ENCODE peak calls at places on chromosomes 11 and 22, in seven cellular contexts. J is astrocyte; K is CD4-positive, CD25-positive, alpha-beta regulatory T cell; E is lung; D is thoracic aorta; F is psoas muscle; Q is left lung. G is an unnamed sample.

GRCh38 chr11:106464728-106465127 is 387.3 kb downstream of the AASDHPPT start:
- DNase-seq in F (no peak), D (no peak), J (no peak), E (no peak), Q (no peak), K (no peak), G (no peak)

GRCh38 chr22:45834241-45834640 is 142.7 kb downstream of the WNT7B start:
- DNase-seq in E (no peak), J (no peak), F (no peak), D (no peak), Q (no peak), K (no peak), G (no peak)

GRCh38 chr22:30208631-30209603 is 37.6 kb downstream of the LIF start:
- DNase-seq in K (no peak), D (peak), F (peak), E (no peak), Q (peak), J (peak), G (peak)

GRCh38 chr11:20355221-20356219 is 8.0 kb upstream of the HTATIP2 start:
- DNase-seq in F (no peak), J (no peak), Q (no peak), K (no peak), E (no peak), D (no peak), G (no peak)

GRCh38 chr11:106424111-106424510 is 346.6 kb downstream of the AASDHPPT start:
- DNase-seq in F (no peak), E (no peak), K (no peak), Q (no peak), J (peak), D (no peak), G (no peak)

GRCh38 chr11:557328-558132 is 3.0 kb downstream of the LMNTD2 start:
- DNase-seq in K (no peak), E (no peak), F (no peak), D (no peak), J (no peak), Q (no peak), G (peak)

GRCh38 chr11:83881428-83881827 is 595.3 kb upstream of the CCDC90B start:
- DNase-seq in Q (no peak), K (no peak), J (no peak), F (no peak), D (no peak), E (no peak), G (no peak)

GRCh38 chr11:70551323-70552166 is 153.2 kb downstream of the CTTN start:
- DNase-seq in F (peak), Q (no peak), D (no peak), E (no peak), J (peak), K (no peak), G (peak)

GRCh38 chr11:117597083-117597482 is 199.9 kb downstream of the DSCAML1 start:
- DNase-seq in E (peak), K (no peak), F (no peak), Q (peak), D (no peak), J (peak), G (no peak)

GRCh38 chr22:23520875-23521441 is 59.1 kb downstream of the IGLL1 start:
- DNase-seq in F (peak), K (no peak), J (no peak), Q (no peak), D (no peak), E (no peak), G (peak)

GRCh38 chr11:113553235-113553634 is 78.0 kb upstream of the DRD2 start:
- DNase-seq in E (no peak), D (no peak), J (peak), K (no peak), F (no peak), Q (peak), G (no peak)

GRCh38 chr11:78851883-78852586 is 277.4 kb upstream of the NARS2 start:
- DNase-seq in E (no peak), Q (no peak), F (peak), D (no peak), K (no peak), J (no peak), G (no peak)

GRCh38 chr11:79312591-79313267 is 128.1 kb downstream of the TENM4 start:
- DNase-seq in D (no peak), E (no peak), K (no peak), J (no peak), Q (no peak), F (no peak), G (no peak)

GRCh38 chr22:41976961-41977566 is 7.8 kb downstream of the SEPTIN3 start:
- DNase-seq in K (no peak), F (no peak), J (no peak), E (no peak), D (no peak), Q (no peak), G (no peak)

GRCh38 chr11:42462558-42463310 is 849.1 kb upstream of the API5 start:
- DNase-seq in E (no peak), Q (no peak), D (no peak), K (no peak), F (no peak), J (peak), G (no peak)

GRCh38 chr11:119839504-119840133 is 110.6 kb upstream of the NECTIN1 start:
- DNase-seq in Q (no peak), J (no peak), D (no peak), K (no peak), E (no peak), F (no peak), G (no peak)

GRCh38 chr11:65476632-65477270 is 22.1 kb upstream of the MALAT1 start:
- DNase-seq in K (no peak), D (no peak), E (no peak), F (peak), Q (no peak), J (no peak), G (peak)

GRCh38 chr22:27666272-27666997 is 135.1 kb downstream of the MN1 start:
- DNase-seq in D (no peak), K (no peak), E (no peak), Q (no peak), F (no peak), J (no peak), G (no peak)

GRCh38 chr11:66228521-66228920 is 39.9 kb upstream of the RAB1B start:
- DNase-seq in D (no peak), F (no peak), E (peak), K (no peak), J (no peak), Q (no peak), G (no peak)

GRCh38 chr11:130426223-130427048 is 2.0 kb downstream of the ADAMTS8 start:
- DNase-seq in J (no peak), K (no peak), D (no peak), E (no peak), F (no peak), Q (no peak), G (peak)

GRCh38 chr11:45400594-45400993 is 114.5 kb upstream of the SYT13 start:
- DNase-seq in J (peak), Q (no peak), K (no peak), F (no peak), D (no peak), E (no peak), G (no peak)

GRCh38 chr11:71489311-71490043 is 36.5 kb downstream of the NADSYN1 start:
- DNase-seq in K (no peak), J (peak), E (no peak), F (no peak), Q (no peak), D (no peak), G (no peak)

GRCh38 chr11:86246293-86246675 is 1.7 kb downstream of the EED start:
- DNase-seq in F (no peak), E (no peak), Q (no peak), K (no peak), J (no peak), D (no peak), G (no peak)

GRCh38 chr22:46740910-46741785 is 3.1 kb upstream of the CERK start:
- DNase-seq in D (no peak), J (no peak), E (no peak), K (no peak), F (peak), Q (no peak), G (no peak)

GRCh38 chr22:36569999-36570398 is 41.0 kb upstream of the EIF3D start:
- DNase-seq in D (no peak), J (peak), Q (no peak), K (no peak), F (no peak), E (no peak), G (no peak)

GRCh38 chr22:28589102-28589501 is 90.5 kb downstream of the TTC28 start:
- DNase-seq in Q (no peak), D (no peak), J (no peak), E (no peak), F (no peak), K (no peak), G (no peak)

GRCh38 chr11:21142007-21142406 is 472.6 kb downstream of the NELL1 start:
- DNase-seq in K (no peak), J (no peak), F (no peak), Q (no peak), E (no peak), D (no peak), G (no peak)

GRCh38 chr11:120336641-120337132 is 474 bp downstream of the ARHGEF12 start:
- DNase-seq in J (no peak), E (peak), F (peak), K (no peak), D (no peak), Q (peak), G (no peak)

GRCh38 chr22:27867114-27867957 is 51.7 kb downstream of the PITPNB start:
- DNase-seq in J (peak), Q (no peak), D (no peak), E (no peak), K (no peak), F (no peak), G (no peak)

GRCh38 chr11:126197277-126197939 is 14.0 kb downstream of the RPUSD4 start:
- DNase-seq in E (no peak), J (peak), F (peak), D (no peak), K (no peak), Q (no peak), G (no peak)

GRCh38 chr22:49208768-49209252 is 618.9 kb downstream of the BRD1 start:
- DNase-seq in D (no peak), Q (peak), K (no peak), E (no peak), J (no peak), F (no peak), G (peak)

GRCh38 chr11:45301537-45302246 is 15.6 kb upstream of the SYT13 start:
- DNase-seq in D (no peak), E (no peak), J (no peak), K (no peak), Q (no peak), F (no peak), G (no peak)

GRCh38 chr11:98260983-98261382 is 759.8 kb upstream of the CNTN5 start:
- DNase-seq in Q (no peak), E (no peak), J (no peak), F (no peak), K (no peak), D (no peak), G (no peak)

GRCh38 chr22:50078761-50079160 is 6.5 kb downstream of the MLC1 start:
- DNase-seq in E (no peak), Q (no peak), F (no peak), K (no peak), D (no peak), J (no peak), G (peak)

GRCh38 chr22:37205046-37205445 is 7.2 kb downstream of the SSTR3 start:
- DNase-seq in F (peak), Q (no peak), J (no peak), K (no peak), E (no peak), D (no peak), G (peak)

GRCh38 chr11:1852885-1853284 is at the start of gene LSP1:
- DNase-seq in J (no peak), Q (peak), F (peak), D (no peak), K (peak), E (no peak), G (peak)

GRCh38 chr22:30435674-30436126 is 10.1 kb downstream of the MTFP1 start:
- DNase-seq in Q (peak), D (no peak), E (no peak), F (peak), K (peak), J (no peak), G (peak)

GRCh38 chr22:19815823-19816290 is 38.8 kb downstream of the GNB1L start:
- DNase-seq in E (no peak), F (no peak), K (no peak), J (no peak), Q (peak), D (no peak), G (peak)

GRCh38 chr22:26417406-26417805 is 11.7 kb upstream of the ASPHD2 start:
- DNase-seq in K (no peak), E (no peak), J (no peak), F (no peak), D (no peak), Q (no peak), G (no peak)

DNA sequence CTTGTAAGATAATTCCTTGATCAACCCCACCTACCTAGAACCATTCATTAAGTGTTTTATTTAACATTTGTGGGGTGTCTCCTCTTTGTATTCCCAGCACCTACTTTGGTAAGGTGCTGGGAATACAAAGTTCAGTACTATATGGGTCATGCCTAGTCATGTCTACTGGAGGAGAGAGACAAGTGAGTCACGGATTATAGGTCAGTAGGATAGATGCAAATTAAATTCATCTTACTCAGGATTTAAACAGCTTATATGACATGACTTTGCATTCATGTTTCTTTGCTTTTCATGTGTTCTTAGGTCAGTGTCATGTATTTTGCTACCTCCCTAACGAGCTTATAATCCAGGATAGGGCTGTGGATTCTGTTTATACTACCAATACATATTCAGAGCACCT is 3.4 kb upstream of the FADS1 start:
- DNase-seq in E (no peak), F (no peak), J (peak), Q (no peak), D (no peak), K (no peak), G (no peak)
- H3K27ac ChIP-seq in E (no peak), F (no peak), J (no peak), Q (no peak), D (peak), K (no peak), G (no peak)

GRCh38 chr11:36167073-36167472 is 122.2 kb downstream of the COMMD9 start:
- DNase-seq in J (no peak), F (no peak), Q (no peak), D (no peak), E (no peak), K (no peak), G (no peak)

GRCh38 chr11:36162909-36163434 is 126.3 kb downstream of the COMMD9 start:
- DNase-seq in F (no peak), Q (no peak), D (no peak), J (no peak), E (peak), K (no peak), G (no peak)

GRCh38 chr11:36165638-36166389 is 123.4 kb downstream of the COMMD9 start:
- DNase-seq in F (no peak), E (no peak), K (no peak), D (no peak), Q (no peak), J (no peak), G (no peak)

GRCh38 chr11:36164522-36165250 is 124.5 kb downstream of the COMMD9 start:
- DNase-seq in J (no peak), K (no peak), Q (no peak), F (no peak), E (no peak), D (no peak), G (no peak)

GRCh38 chr11:36167729-36168128 is 121.5 kb downstream of the COMMD9 start:
- DNase-seq in J (no peak), D (no peak), E (peak), F (no peak), Q (no peak), K (no peak), G (no peak)
- H3K27ac ChIP-seq in J (no peak), D (no peak), E (no peak), F (no peak), Q (no peak), K (no peak), G (no peak)

GRCh38 chr11:16792426-16792825 is 54.0 kb downstream of the C11orf58 start:
- DNase-seq in D (no peak), Q (no peak), J (peak), K (no peak), E (no peak), F (no peak), G (no peak)

GRCh38 chr11:16794047-16794818 is 55.8 kb downstream of the C11orf58 start:
- DNase-seq in K (no peak), E (no peak), F (no peak), Q (no peak), J (no peak), D (no peak), G (no peak)

GRCh38 chr11:16795146-16795545 is 56.7 kb downstream of the C11orf58 start:
- DNase-seq in F (no peak), J (no peak), E (no peak), D (no peak), Q (peak), K (no peak), G (no peak)

GRCh38 chr11:16793009-16793408 is 54.6 kb downstream of the C11orf58 start:
- DNase-seq in Q (no peak), E (no peak), F (no peak), K (no peak), D (no peak), J (no peak), G (no peak)

GRCh38 chr11:16793511-16793910 is 55.1 kb downstream of the C11orf58 start:
- DNase-seq in F (no peak), K (no peak), J (no peak), Q (no peak), D (no peak), E (no peak), G (no peak)
- H3K27ac ChIP-seq in F (no peak), K (no peak), J (no peak), Q (no peak), D (peak), E (no peak), G (no peak)

DNA sequence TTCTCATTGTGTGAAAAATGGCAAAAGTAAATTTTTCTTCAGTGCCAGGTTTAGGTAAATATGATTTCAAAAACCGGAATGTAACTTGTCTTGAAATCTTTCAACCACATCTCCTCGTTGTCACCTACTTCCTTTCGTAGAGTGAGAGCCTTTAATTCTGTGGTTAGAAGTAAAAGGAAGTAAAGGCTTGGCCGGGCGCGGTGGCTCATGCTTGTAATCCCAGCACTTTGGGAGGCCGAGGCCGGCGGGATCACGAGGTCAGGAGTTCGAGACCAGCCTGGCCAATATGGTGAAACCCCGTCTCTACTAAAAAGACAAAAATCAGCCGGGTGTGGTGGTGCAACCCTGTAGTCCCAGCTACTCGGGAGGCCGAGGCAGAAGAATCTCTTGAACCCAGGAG is 29.8 kb downstream of the SGSM3 start:
- DNase-seq in F (no peak), E (no peak), J (no peak), K (peak), D (no peak), Q (peak), G (no peak)
- H3K27ac ChIP-seq in F (peak), E (no peak), J (no peak), K (peak), D (no peak), Q (peak), G (no peak)

DNA sequence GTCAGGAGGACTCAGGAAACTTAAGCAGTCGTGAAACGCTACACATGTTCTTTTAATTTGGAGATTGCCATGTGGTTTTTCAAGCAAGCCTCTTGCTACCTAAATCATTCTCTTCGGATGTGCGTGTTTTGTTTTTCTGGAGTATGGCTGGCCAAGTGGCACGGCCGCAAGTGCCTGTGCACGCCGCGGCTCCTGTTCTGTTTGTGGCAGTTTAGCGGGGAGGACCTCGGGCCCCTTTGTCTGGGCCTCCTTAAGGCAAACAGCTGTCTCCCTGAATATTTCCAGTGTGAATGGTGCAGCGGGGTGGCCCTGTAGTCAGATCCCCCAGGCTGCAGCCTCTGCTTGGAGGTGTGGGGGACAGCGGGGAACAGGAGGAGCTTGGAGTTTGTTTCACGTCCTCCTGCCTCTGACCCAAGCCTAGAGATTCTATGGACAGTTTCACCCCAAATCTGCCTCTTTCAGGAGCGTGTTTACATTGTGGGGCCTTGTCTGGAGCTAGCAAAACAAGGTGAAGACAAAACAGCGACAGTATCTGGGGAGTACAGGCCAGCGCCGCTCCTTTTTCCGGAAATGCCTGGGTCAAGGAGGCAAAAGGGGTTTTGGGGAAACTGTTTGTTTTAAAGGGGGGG is 1.3 kb downstream of the LRP5 start:
- DNase-seq in D (no peak), E (no peak), Q (no peak), K (no peak), F (no peak), J (no peak), G (no peak)
- H3K27ac ChIP-seq in D (peak), E (peak), Q (peak), K (no peak), F (peak), J (peak), G (peak)